ENCODE peak calls at places on chromosomes 12 and 14, in six cellular contexts. H is NCI-H1436; B is astrocyte of the spinal cord; R is C1 segment of cervical spinal cord; G is A549; Z is activated T-helper 1 cell treated with anti-CD3 and anti-CD28 coated beads, Interleukin-2, amount 50 U/mL, for 16 hours. I is an unnamed sample.

GRCh38 chr14:57189070-57189469 is 79.6 kb downstream of the EXOC5 start:
- DNase-seq in G (peak), B (peak), Z (no peak), H (peak), R (peak), I (no peak)

GRCh38 chr12:104877107-104877705 is 80.9 kb downstream of the SLC41A2 start:
- DNase-seq in R (no peak), G (peak), B (peak), Z (no peak), H (peak), I (no peak)

GRCh38 chr12:123808167-123808566 is 46.1 kb downstream of the DNAH10 start:
- DNase-seq in G (peak), R (no peak), B (no peak), H (no peak), Z (no peak), I (no peak)

GRCh38 chr12:112848972-112849371 is 57.4 kb downstream of the RPH3A start:
- DNase-seq in B (no peak), Z (no peak), H (no peak), R (peak), G (no peak), I (no peak)

GRCh38 chr12:92208613-92209121 is 63.0 kb upstream of the BTG1 start:
- DNase-seq in H (no peak), B (peak), R (no peak), G (peak), Z (no peak), I (no peak)

GRCh38 chr12:108755481-108755880 is 24.2 kb upstream of the CORO1C start:
- DNase-seq in H (no peak), G (no peak), B (no peak), Z (no peak), R (no peak), I (no peak)

GRCh38 chr14:33682746-33683145 is 268.1 kb downstream of the EGLN3 start:
- DNase-seq in B (peak), G (no peak), H (no peak), Z (no peak), R (no peak), I (no peak)

GRCh38 chr14:35196571-35196970 is 74.2 kb downstream of the PRORP start:
- DNase-seq in G (no peak), R (no peak), B (no peak), Z (no peak), H (no peak), I (no peak)

GRCh38 chr12:20513189-20513588 is 144.9 kb downstream of the PDE3A start:
- DNase-seq in H (no peak), Z (no peak), B (no peak), G (no peak), R (no peak), I (no peak)

GRCh38 chr12:94832780-94833760 is 170.4 kb downstream of the NDUFA12 start:
- DNase-seq in B (peak), H (peak), Z (no peak), G (no peak), R (no peak), I (no peak)

GRCh38 chr12:52581481-52581880 is 7.8 kb upstream of the KRT74 start:
- DNase-seq in Z (no peak), H (peak), B (no peak), G (peak), R (no peak), I (no peak)

GRCh38 chr12:86264451-86265328 is 8.5 kb upstream of the MGAT4C start:
- DNase-seq in Z (no peak), H (peak), R (no peak), B (no peak), G (no peak), I (no peak)

GRCh38 chr14:51138353-51139103 is 43.6 kb upstream of the TRIM9 start:
- DNase-seq in H (no peak), G (no peak), R (no peak), B (no peak), Z (no peak), I (no peak)

GRCh38 chr14:58593977-58594376 is 43.8 kb upstream of the DACT1 start:
- DNase-seq in R (no peak), B (no peak), Z (no peak), G (no peak), H (no peak), I (no peak)

GRCh38 chr12:97701901-97702300 is 239.3 kb downstream of the RMST start:
- DNase-seq in R (no peak), B (no peak), Z (no peak), H (no peak), G (no peak), I (no peak)

GRCh38 chr12:26434299-26434915 is 239.0 kb downstream of the SSPN start:
- DNase-seq in Z (no peak), B (peak), H (peak), R (no peak), G (peak), I (no peak)

GRCh38 chr14:50040401-50040775 is 76.0 kb downstream of the VCPKMT start:
- DNase-seq in B (peak), R (no peak), Z (no peak), H (no peak), G (peak), I (no peak)

GRCh38 chr12:79006306-79006705 is 141.7 kb downstream of the SYT1 start:
- DNase-seq in B (no peak), G (no peak), R (no peak), Z (no peak), H (no peak), I (no peak)

GRCh38 chr12:64104376-64104775 is 117.7 kb downstream of the KICS2 start:
- DNase-seq in R (no peak), H (no peak), B (peak), Z (no peak), G (no peak), I (no peak)

GRCh38 chr14:37167151-37168047 is 5.0 kb downstream of the SLC25A21 start:
- DNase-seq in H (no peak), B (no peak), Z (no peak), G (no peak), R (no peak), I (no peak)

GRCh38 chr14:93231129-93231979 is 24.3 kb downstream of the UBR7 start:
- DNase-seq in H (peak), B (peak), R (peak), G (peak), Z (no peak), I (no peak)

GRCh38 chr12:17020765-17021164 is 414.8 kb upstream of the LMO3 start:
- DNase-seq in R (no peak), G (no peak), Z (no peak), B (no peak), H (peak), I (no peak)

GRCh38 chr14:71289536-71289935 is 382.3 kb downstream of the PCNX1 start:
- DNase-seq in H (no peak), R (no peak), G (no peak), B (no peak), Z (no peak), I (no peak)

GRCh38 chr12:18383203-18383602 is 121.9 kb downstream of the PIK3C2G start:
- DNase-seq in B (peak), G (peak), R (no peak), Z (no peak), H (no peak), I (no peak)

GRCh38 chr12:21940972-21941521 is at the start of gene ABCC9:
- DNase-seq in Z (no peak), H (no peak), R (no peak), B (no peak), G (no peak), I (no peak)

GRCh38 chr12:120839503-120839902 is 64.7 kb downstream of the SPPL3 start:
- DNase-seq in H (no peak), Z (no peak), R (no peak), G (no peak), B (no peak), I (no peak)

GRCh38 chr12:92445253-92446081 is 257.3 kb upstream of the PLEKHG7 start:
- DNase-seq in R (no peak), Z (no peak), G (no peak), B (peak), H (no peak), I (no peak)

GRCh38 chr12:74537126-74537706 is 419 bp upstream of the ATXN7L3B start:
- DNase-seq in G (peak), H (peak), R (peak), B (no peak), Z (no peak), I (no peak)

I was measured in activated CD4-positive, CD25-positive, alpha-beta regulatory T cell treated with anti-CD3 and anti-CD28 coated beads, Interleukin-2, amount 50 U/mL, for 16 hours.